ENCODE peak calls at places on chromosomes 1 and 21, in five cellular contexts. U is NCI-H1417 treated with DMSO at 0.1 percent for 48 hours, O is substantia nigra, J is breast epithelium, I is tibial artery. V is an unnamed sample.

GRCh38 chr1:236214761-236215160 is 67.0 kb downstream of the ERO1B start:
- DNase-seq in U (no peak), O (no peak), J (no peak), I (no peak), V (no peak)

GRCh38 chr1:45266151-45266801 is 59.9 kb upstream of the ZSWIM5 start:
- DNase-seq in U (no peak), O (no peak), J (no peak), I (peak; percentile 39), V (peak; percentile 10)

GRCh38 chr1:161122967-161123366 is 5.1 kb downstream of the NIT1 start:
- DNase-seq in U (no peak), O (no peak), J (no peak), I (no peak), V (no peak)

GRCh38 chr21:36330904-36331303 is 10.9 kb downstream of the MORC3 start:
- DNase-seq in U (no peak), O (no peak), J (no peak), I (peak; percentile 33), V (no peak)

GRCh38 chr1:44423706-44424546 is 18.9 kb downstream of the RNF220 start:
- DNase-seq in U (no peak), O (no peak), J (peak; percentile 72), I (peak; percentile 38), V (peak; percentile 81)

GRCh38 chr1:150511985-150512660 is 3.4 kb upstream of the FALEC start:
- DNase-seq in U (no peak), O (no peak), J (no peak), I (no peak), V (no peak)

GRCh38 chr1:41743361-41743760 is 175.4 kb downstream of the HIVEP3 start:
- DNase-seq in U (no peak), O (no peak), J (no peak), I (no peak), V (no peak)

GRCh38 chr1:103109291-103109920 is 1.1 kb upstream of the COL11A1 start:
- DNase-seq in U (no peak), O (no peak), J (no peak), I (no peak), V (no peak)

GRCh38 chr1:110634455-110635281 is 28.5 kb upstream of the KCNA2 start:
- DNase-seq in U (no peak), O (no peak), J (peak; percentile 59), I (peak; percentile 60), V (peak; percentile 35)

GRCh38 chr1:108858541-108858940 is 1.6 kb upstream of the AKNAD1 start:
- DNase-seq in U (no peak), O (no peak), J (no peak), I (no peak), V (no peak)

GRCh38 chr21:46171585-46171984 is 12.7 kb downstream of the SPATC1L start:
- DNase-seq in U (no peak), O (no peak), J (no peak), I (peak; percentile 9), V (no peak)

GRCh38 chr1:92299477-92300125 is 742 bp downstream of the RPAP2 start:
- DNase-seq in U (no peak), O (no peak), J (no peak), I (no peak), V (peak; percentile 6)